ENCODE peak calls at places on chromosomes 13 and 19, in five cellular contexts. X, K, L, U and W are unnamed samples.

GRCh38 chr19:49113762-49114629 is at the start of gene LIN7B:
- DNase-seq in U (peak), K (peak), X (no peak), L (peak), W (peak)

GRCh38 chr19:5360003-5360820 is 19.6 kb upstream of the PTPRS start:
- DNase-seq in X (no peak), L (no peak), U (peak), K (no peak), W (peak)

GRCh38 chr13:109273326-109273751 is 513.0 kb downstream of the IRS2 start:
- DNase-seq in U (no peak), K (no peak), X (no peak), L (no peak), W (peak)

GRCh38 chr13:76296751-76297150 is 589.5 kb downstream of the KCTD12 start:
- DNase-seq in X (no peak), L (no peak), K (no peak), U (no peak), W (no peak)

GRCh38 chr19:47704024-47704423 is 9.2 kb upstream of the EHD2 start:
- DNase-seq in K (no peak), U (no peak), X (no peak), L (no peak), W (peak)

GRCh38 chr13:113448545-113448884 is 4.8 kb downstream of the ADPRHL1 start:
- DNase-seq in K (no peak), U (no peak), X (no peak), L (peak), W (no peak)

GRCh38 chr13:100818706-100819105 is 144.1 kb upstream of the TMTC4 start:
- DNase-seq in X (no peak), L (no peak), U (no peak), K (no peak), W (no peak)

GRCh38 chr19:49165111-49165750 is 7.6 kb downstream of the TRPM4 start:
- DNase-seq in X (no peak), U (no peak), K (no peak), L (no peak), W (no peak)

GRCh38 chr13:41137241-41137640 is 4.6 kb upstream of the KBTBD6 start:
- DNase-seq in K (no peak), U (no peak), L (no peak), X (no peak), W (peak)

GRCh38 chr13:39524795-39525194 is 78.2 kb downstream of the LHFPL6 start:
- DNase-seq in K (no peak), U (no peak), L (no peak), X (no peak), W (no peak)

GRCh38 chr19:16288544-16288943 is 36.1 kb upstream of the KLF2 start:
- DNase-seq in X (no peak), K (no peak), L (no peak), U (no peak), W (peak)

GRCh38 chr13:50798923-50799322 is 44.6 kb downstream of the DLEU7 start:
- DNase-seq in X (no peak), L (no peak), K (no peak), U (no peak), W (no peak)
- TF ChIP-seq RCOR1 in X (no peak), L (no peak), K (no peak), U (no peak), W (no peak)

GRCh38 chr13:69556540-69557196 is 551.0 kb upstream of the ATXN8OS start:
- DNase-seq in X (no peak), L (no peak), U (no peak), K (no peak), W (no peak)
- TF ChIP-seq RCOR1 in X (no peak), L (no peak), U (no peak), K (no peak), W (no peak)

GRCh38 chr19:33387351-33388230 is 14.1 kb downstream of the CEBPG start:
- DNase-seq in X (no peak), L (no peak), K (no peak), U (no peak), W (no peak)
- TF ChIP-seq RCOR1 in X (no peak), L (no peak), K (no peak), U (no peak), W (no peak)

DNA sequence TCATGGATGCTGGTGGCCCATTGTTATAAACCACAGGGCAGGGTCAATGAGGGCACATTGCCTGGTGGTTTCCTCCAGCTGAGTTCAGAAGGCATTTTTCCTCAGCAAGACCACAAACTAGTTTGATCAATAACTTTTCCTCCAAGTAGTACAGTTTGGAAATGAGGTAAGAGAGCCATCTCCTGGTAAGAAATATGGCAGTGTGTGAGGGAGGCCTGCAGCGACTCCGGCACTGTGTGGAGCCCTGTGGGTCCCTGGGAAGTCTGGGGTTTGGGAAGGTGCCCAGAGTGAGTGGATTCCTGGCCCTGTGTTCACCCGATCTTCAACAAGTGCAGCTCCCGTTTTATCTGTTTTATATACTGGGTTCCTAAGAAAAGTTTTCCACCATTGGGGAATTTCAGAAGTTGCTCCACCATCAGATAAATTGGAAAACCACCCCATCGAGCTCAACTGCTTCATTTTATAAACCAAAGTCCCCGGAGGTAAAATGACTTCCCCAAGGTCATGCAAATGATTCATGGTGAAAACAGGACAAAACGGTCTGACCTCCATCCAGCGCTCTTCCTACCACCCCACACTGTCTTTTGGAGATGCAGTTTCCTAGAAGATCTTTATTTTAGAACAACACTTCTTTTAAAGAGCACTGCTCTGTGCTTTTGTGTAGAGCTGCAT is 148.4 kb downstream of the KATNAL1 start:
- DNase-seq in X (no peak), L (no peak), K (no peak), U (no peak), W (peak)
- TF ChIP-seq RCOR1 in X (no peak), L (no peak), K (no peak), U (no peak), W (no peak)

GRCh38 chr13:83691966-83692365 is 190.3 kb downstream of the SLITRK1 start:
- DNase-seq in K (no peak), L (no peak), U (no peak), X (no peak), W (no peak)
- TF ChIP-seq RCOR1 in K (no peak), L (no peak), U (no peak), X (no peak), W (no peak)

GRCh38 chr13:23450340-23451046 is 17.0 kb upstream of the SACS start:
- DNase-seq in L (no peak), U (peak), K (no peak), X (no peak), W (no peak)
- TF ChIP-seq RCOR1 in L (no peak), U (peak), K (no peak), X (no peak), W (no peak)

GRCh38 chr13:97328222-97328790 is 105.7 kb upstream of the RAP2A start:
- DNase-seq in U (no peak), K (no peak), L (no peak), X (no peak), W (peak)

GRCh38 chr13:97330448-97330847 is 103.5 kb upstream of the RAP2A start:
- DNase-seq in X (no peak), L (no peak), U (no peak), K (no peak), W (no peak)

GRCh38 chr13:97327071-97327470 is 104.9 kb downstream of the MBNL2 start:
- DNase-seq in L (no peak), X (no peak), U (no peak), K (no peak), W (no peak)

GRCh38 chr13:97327521-97328221 is 105.5 kb downstream of the MBNL2 start:
- DNase-seq in X (no peak), U (no peak), K (no peak), L (no peak), W (peak)

DNA sequence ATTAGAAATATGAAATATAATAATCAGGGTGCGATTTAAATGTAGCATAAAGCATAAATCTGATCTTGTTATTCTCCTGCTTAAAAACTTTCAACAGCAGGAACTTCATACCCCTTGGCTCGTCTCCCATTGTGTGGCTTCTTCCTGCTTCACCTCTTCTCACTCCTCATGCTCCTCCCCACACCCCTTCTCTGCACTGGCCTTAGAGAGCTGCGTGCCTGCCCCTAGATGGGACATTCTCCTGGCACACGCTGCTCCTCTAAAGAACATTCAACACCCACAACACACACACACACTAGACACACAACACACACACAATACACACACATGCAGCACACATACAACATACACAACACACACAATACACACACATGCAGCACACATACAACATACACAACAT is 104.6 kb upstream of the RAP2A start:
- DNase-seq in X (no peak), K (no peak), U (no peak), L (no peak), W (peak)
- TF ChIP-seq RCOR1 in X (no peak), K (no peak), U (no peak), L (no peak), W (no peak)

GRCh38 chr19:40920300-40921004 is 38.4 kb upstream of the CYP2A7 start:
- DNase-seq in U (no peak), X (no peak), K (no peak), L (no peak), W (no peak)

GRCh38 chr19:40923934-40924391 is 41.9 kb upstream of the CYP2A7 start:
- DNase-seq in X (no peak), L (no peak), U (no peak), K (no peak), W (no peak)

DNA sequence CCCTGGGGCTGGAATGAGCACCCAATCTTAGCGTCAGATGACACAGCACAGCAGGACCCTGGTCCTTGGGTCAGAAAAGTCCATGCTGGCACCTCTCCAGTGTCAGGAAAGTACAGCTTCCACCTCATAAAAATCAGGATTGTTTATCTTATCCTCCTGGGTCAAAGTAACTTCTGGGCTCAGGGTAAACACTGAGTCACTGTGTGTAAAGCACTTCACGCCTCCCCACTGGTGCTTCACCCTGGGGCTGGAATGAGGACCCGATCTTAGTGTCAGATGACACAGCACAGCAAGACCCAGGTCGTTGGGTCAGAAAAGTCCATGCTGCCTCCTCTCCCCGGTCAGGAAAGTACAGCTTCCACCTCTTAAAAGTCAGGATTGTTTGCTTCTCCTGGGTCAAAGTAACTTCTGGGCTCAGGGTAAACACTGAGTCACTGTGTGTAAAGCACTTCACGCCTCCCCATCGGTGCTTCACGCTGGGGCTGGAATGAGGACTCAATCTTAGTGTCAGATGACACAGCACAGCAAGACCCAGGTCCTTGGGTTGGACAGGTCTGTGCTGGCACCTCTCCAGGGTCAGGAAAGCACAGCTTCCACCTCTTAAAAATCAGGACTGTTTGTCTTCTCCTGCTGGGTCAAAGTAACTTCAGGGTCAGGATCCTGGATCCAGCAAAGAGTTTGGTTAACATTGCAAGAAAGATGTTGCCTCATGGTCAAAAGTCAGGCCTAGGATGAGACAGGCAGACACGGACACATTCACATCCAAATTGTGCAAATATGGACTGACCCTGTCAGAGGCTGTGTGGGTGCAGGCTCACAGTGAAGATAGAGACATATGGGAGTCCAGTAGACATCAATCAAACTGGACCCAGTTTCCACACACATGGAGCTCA is 39.2 kb upstream of the CYP2A7 start:
- DNase-seq in K (peak), L (no peak), U (no peak), X (no peak), W (no peak)
- TF ChIP-seq RCOR1 in K (no peak), L (no peak), U (no peak), X (no peak), W (no peak)